ENCODE peak calls at places on chromosome 22, in nine cellular contexts. C, A, U, Q, W, T, E, M and X are unnamed samples.

GRCh38 chr22:45863981-45864751 is 112.8 kb downstream of the WNT7B start:
- DNase-seq in C (peak), A (peak), U (peak), Q (peak), W (peak), T (peak), E (peak), M (peak), X (no peak)

GRCh38 chr22:45424241-45424731 is 10.8 kb downstream of the RIBC2 start:
- DNase-seq in C (peak), A (no peak), U (no peak), Q (no peak), W (no peak), T (no peak), E (no peak), M (no peak), X (no peak)

GRCh38 chr22:36077261-36077660 is 48.6 kb upstream of the RBFOX2 start:
- DNase-seq in C (no peak), A (no peak), U (no peak), Q (no peak), W (no peak), T (no peak), E (no peak), M (peak), X (no peak)

GRCh38 chr22:49102367-49102766 is 725.3 kb downstream of the BRD1 start:
- DNase-seq in C (no peak), A (no peak), U (no peak), Q (no peak), W (no peak), T (no peak), E (no peak), M (no peak), X (no peak)

GRCh38 chr22:36252754-36253522 is at the start of gene APOL1:
- DNase-seq in C (no peak), A (no peak), U (peak), Q (peak), W (no peak), T (peak), E (no peak), M (no peak), X (no peak)

GRCh38 chr22:19817561-19818263 is 37.0 kb downstream of the GNB1L start:
- DNase-seq in C (no peak), A (peak), U (no peak), Q (peak), W (no peak), T (no peak), E (no peak), M (no peak), X (no peak)

GRCh38 chr22:46695346-46696224 is 42.5 kb downstream of the CERK start:
- DNase-seq in C (no peak), A (peak), U (no peak), Q (no peak), W (no peak), T (no peak), E (no peak), M (no peak), X (no peak)

GRCh38 chr22:25161017-25161915 is 38.4 kb upstream of the CRYBB3 start:
- DNase-seq in C (no peak), A (no peak), U (no peak), Q (no peak), W (no peak), T (no peak), E (no peak), M (no peak), X (no peak)

GRCh38 chr22:38802671-38803121 is 8.8 kb upstream of the DNAL4 start:
- DNase-seq in C (peak), A (peak), U (no peak), Q (no peak), W (no peak), T (no peak), E (peak), M (peak), X (no peak)

GRCh38 chr22:50085211-50085999 is at the start of gene MLC1:
- DNase-seq in C (no peak), A (no peak), U (no peak), Q (no peak), W (no peak), T (no peak), E (no peak), M (no peak), X (peak)

GRCh38 chr22:38202437-38203089 is 769 bp downstream of the MAFF start:
- DNase-seq in C (peak), A (peak), U (peak), Q (peak), W (peak), T (no peak), E (peak), M (peak), X (no peak)

GRCh38 chr22:29636751-29637150 is 33.3 kb downstream of the NF2 start:
- DNase-seq in C (no peak), A (no peak), U (no peak), Q (no peak), W (no peak), T (no peak), E (no peak), M (no peak), X (no peak)

GRCh38 chr22:38187413-38188212 is 6.0 kb upstream of the PLA2G6 start:
- DNase-seq in C (no peak), A (peak), U (no peak), Q (no peak), W (no peak), T (no peak), E (peak), M (no peak), X (no peak)